ENCODE peak calls at places on chromosomes 1 and 21, in ten cellular contexts. W is CD4-positive, CD25-positive, alpha-beta regulatory T cell; N is IMR-90; V is pancreas; A is G401; I is psoas muscle; K is germinal center; U is right cardiac atrium; P is activated T-helper 1 cell treated with Interleukin-2 at 50 U/mL for 16 hours; L is ovary. G is an unnamed sample.

GRCh38 chr1:59058681-59059441 is 238.0 kb upstream of the FGGY start:
- DNase-seq in W (no peak), N (no peak), V (no peak), A (no peak), I (no peak), K (no peak), U (no peak), P (no peak), L (no peak), G (no peak)

GRCh38 chr1:55631508-55631907 is 416.3 kb upstream of the USP24 start:
- DNase-seq in W (no peak), N (peak), V (no peak), A (no peak), I (no peak), K (no peak), U (no peak), P (no peak), L (no peak), G (no peak)

GRCh38 chr1:30284728-30285460 is 438.5 kb downstream of the MATN1 start:
- DNase-seq in W (no peak), N (no peak), V (no peak), A (no peak), I (no peak), K (no peak), U (no peak), P (no peak), L (no peak), G (no peak)

GRCh38 chr1:156838972-156839371 is 19.9 kb downstream of the INSRR start:
- DNase-seq in W (peak), N (no peak), V (peak), A (no peak), I (no peak), K (peak), U (no peak), P (no peak), L (no peak), G (no peak)

GRCh38 chr1:42784946-42785693 is at the start of gene TMEM269:
- DNase-seq in W (no peak), N (no peak), V (no peak), A (no peak), I (no peak), K (peak), U (peak), P (peak), L (peak), G (peak)

GRCh38 chr1:94892604-94893280 is 34.2 kb downstream of the CNN3 start:
- DNase-seq in W (no peak), N (no peak), V (no peak), A (no peak), I (no peak), K (no peak), U (no peak), P (no peak), L (no peak), G (no peak)

GRCh38 chr1:61269648-61270047 is 187.3 kb downstream of the NFIA start:
- DNase-seq in W (no peak), N (no peak), V (no peak), A (peak), I (no peak), K (no peak), U (no peak), P (no peak), L (no peak), G (no peak)

GRCh38 chr1:39692152-39693064 is 1.2 kb upstream of the HPCAL4 start:
- DNase-seq in W (peak), N (no peak), V (peak), A (peak), I (no peak), K (no peak), U (peak), P (no peak), L (peak), G (no peak)

GRCh38 chr21:36060159-36060921 is at the start of gene SETD4:
- DNase-seq in W (peak), N (peak), V (peak), A (peak), I (peak), K (peak), U (peak), P (peak), L (peak), G (peak)

GRCh38 chr1:56286956-56287355 is 292.4 kb downstream of the PLPP3 start:
- DNase-seq in W (no peak), N (no peak), V (no peak), A (no peak), I (no peak), K (no peak), U (no peak), P (no peak), L (no peak), G (no peak)

GRCh38 chr1:173002891-173003582 is 47.7 kb downstream of the TNFSF18 start:
- DNase-seq in W (no peak), N (peak), V (no peak), A (no peak), I (no peak), K (no peak), U (peak), P (no peak), L (no peak), G (no peak)